ENCODE peak calls at places on chromosomes 1 and 21, in seven cellular contexts. U, K, X, W, G, F and V are unnamed samples.
A peak's percentile ranks its signal among the peaks of the same experiment; 100 is the strongest.

GRCh38 chr21:26449161-26449560 is 123.9 kb downstream of the CYYR1 start:
- DNase-seq in K (peak; percentile 75), U (no peak), F (no peak), W (no peak), X (peak; percentile 70), G (no peak), V (no peak)

GRCh38 chr1:213389061-213389581 is 338.1 kb downstream of the RPS6KC1 start:
- DNase-seq in U (no peak), X (no peak), G (no peak), W (no peak), F (no peak), K (no peak), V (no peak)

GRCh38 chr1:43366179-43366578 is 1.6 kb downstream of the ELOVL1 start:
- DNase-seq in W (no peak), U (no peak), G (no peak), X (no peak), K (no peak), F (no peak), V (no peak)

GRCh38 chr21:16644690-16645089 is 868.2 kb upstream of the CXADR start:
- DNase-seq in K (peak; percentile 78), G (no peak), W (no peak), X (peak; percentile 33), U (no peak), F (no peak), V (no peak)

GRCh38 chr1:213332491-213332890 is 281.4 kb downstream of the RPS6KC1 start:
- DNase-seq in U (no peak), G (no peak), W (no peak), K (no peak), F (no peak), X (no peak), V (no peak)

GRCh38 chr1:211198111-211198510 is 61.1 kb upstream of the RCOR3 start:
- DNase-seq in W (no peak), G (no peak), K (peak; percentile 66), F (no peak), U (peak; percentile 2), X (peak; percentile 26), V (no peak)

GRCh38 chr1:100536031-100536430 is 1.9 kb upstream of the GPR88 start:
- DNase-seq in W (no peak), X (no peak), U (no peak), K (no peak), F (no peak), G (no peak), V (no peak)

GRCh38 chr1:61585714-61586113 is 139.2 kb downstream of the TM2D1 start:
- DNase-seq in K (no peak), X (peak; percentile 29), W (no peak), F (no peak), G (no peak), U (no peak), V (no peak)

GRCh38 chr1:8423134-8423701 is 105.3 kb downstream of the SLC45A1 start:
- DNase-seq in F (no peak), W (no peak), U (peak; percentile 23), X (peak; percentile 63), G (no peak), K (no peak), V (peak; percentile 18)

GRCh38 chr1:204583909-204584632 is 67.9 kb downstream of the MDM4 start:
- DNase-seq in W (no peak), F (peak; percentile 97), U (no peak), K (no peak), X (no peak), G (no peak), V (no peak)